ENCODE peak calls at places on chromosomes 11 and 22, in seven cellular contexts. T is progenitor cell of endocrine pancreas, F is coronary artery, J is cardiac fibroblast, I is Calu3, C is BE2C, A is GM13976. P is an unnamed sample.
A peak's percentile ranks its signal among the peaks of the same experiment; 100 is the strongest.

GRCh38 chr11:86039094-86039493 is 29.8 kb downstream of the PICALM start:
- DNase-seq in T (no peak), F (no peak), J (no peak), I (no peak), C (no peak), A (no peak), P (no peak)

GRCh38 chr22:36612458-36612857 is 83.5 kb upstream of the EIF3D start:
- DNase-seq in T (no peak), F (peak; percentile 4), J (no peak), I (no peak), C (no peak), A (no peak), P (no peak)

GRCh38 chr22:17890245-17890671 is 116.0 kb upstream of the BID start:
- DNase-seq in T (no peak), F (no peak), J (no peak), I (no peak), C (no peak), A (no peak), P (no peak)

GRCh38 chr22:50267591-50268390 is 2.4 kb downstream of the MAPK11 start:
- DNase-seq in T (no peak), F (no peak), J (peak; percentile 55), I (no peak), C (no peak), A (peak; percentile 77), P (no peak)

GRCh38 chr11:35073691-35074382 is 65.1 kb upstream of the CD44 start:
- DNase-seq in T (no peak), F (no peak), J (peak; percentile 49), I (no peak), C (no peak), A (no peak), P (no peak)

GRCh38 chr22:43351966-43352345 is 8.8 kb upstream of the SCUBE1 start:
- DNase-seq in T (no peak), F (no peak), J (no peak), I (no peak), C (no peak), A (no peak), P (no peak)

GRCh38 chr11:33616552-33616951 is 84.1 kb downstream of the C11orf91 start:
- DNase-seq in T (no peak), F (no peak), J (peak; percentile 69), I (no peak), C (no peak), A (no peak), P (no peak)

GRCh38 chr11:441418-442274 is at the start of gene ANO9:
- DNase-seq in T (peak; percentile 47), F (no peak), J (no peak), I (peak; percentile 79), C (no peak), A (peak; percentile 91), P (no peak)

GRCh38 chr11:60981515-60981914 is 10.0 kb downstream of the CD6 start:
- DNase-seq in T (no peak), F (no peak), J (no peak), I (no peak), C (no peak), A (no peak), P (no peak)

GRCh38 chr11:20162340-20162739 is 2.1 kb upstream of the DBX1 start:
- DNase-seq in T (no peak), F (no peak), J (no peak), I (no peak), C (no peak), A (peak; percentile 21), P (no peak)

GRCh38 chr11:32935462-32936029 is 42.9 kb downstream of the QSER1 start:
- DNase-seq in T (no peak), F (no peak), J (no peak), I (no peak), C (no peak), A (no peak), P (no peak)

GRCh38 chr22:38267086-38267485 is 5.7 kb downstream of the TMEM184B start:
- DNase-seq in T (no peak), F (no peak), J (peak; percentile 89), I (no peak), C (no peak), A (no peak), P (no peak)

GRCh38 chr11:43508511-43508918 is 149.8 kb downstream of the TTC17 start:
- DNase-seq in T (no peak), F (no peak), J (peak; percentile 89), I (no peak), C (no peak), A (no peak), P (no peak)

GRCh38 chr22:30541979-30542810 is 4.3 kb downstream of the SEC14L6 start:
- DNase-seq in T (peak; percentile 28), F (no peak), J (no peak), I (no peak), C (no peak), A (no peak), P (no peak)

GRCh38 chr11:124174001-124174400 is 9.1 kb upstream of the OR10D3 start:
- DNase-seq in T (no peak), F (no peak), J (peak; percentile 93), I (no peak), C (no peak), A (no peak), P (no peak)

GRCh38 chr11:62664405-62665074 is 470 bp downstream of the C11orf98 start:
- DNase-seq in T (no peak), F (no peak), J (peak; percentile 57), I (peak; percentile 51), C (peak; percentile 45), A (peak; percentile 74), P (no peak)

GRCh38 chr22:44409691-44410316 is 88.2 kb downstream of the RTL6 start:
- DNase-seq in T (no peak), F (no peak), J (no peak), I (no peak), C (no peak), A (no peak), P (no peak)

GRCh38 chr11:32118025-32118974 is 27.4 kb downstream of the RCN1 start:
- DNase-seq in T (no peak), F (no peak), J (peak; percentile 85), I (peak; percentile 63), C (no peak), A (no peak), P (no peak)

GRCh38 chr11:94787798-94788197 is 19.6 kb downstream of the AMOTL1 start:
- DNase-seq in T (no peak), F (no peak), J (no peak), I (no peak), C (no peak), A (no peak), P (no peak)

GRCh38 chr11:32838505-32839274 is 9.0 kb downstream of the PRRG4 start:
- DNase-seq in T (no peak), F (no peak), J (peak; percentile 29), I (no peak), C (no peak), A (no peak), P (no peak)

GRCh38 chr22:22908941-22909604 is 21.5 kb downstream of the IGLL5 start:
- DNase-seq in T (no peak), F (no peak), J (no peak), I (no peak), C (no peak), A (no peak), P (no peak)

GRCh38 chr11:34242037-34242625 is 115.7 kb downstream of the ABTB2 start:
- DNase-seq in T (no peak), F (peak; percentile 67), J (peak; percentile 23), I (no peak), C (no peak), A (peak; percentile 41), P (no peak)

GRCh38 chr22:49201046-49201970 is 626.4 kb downstream of the BRD1 start:
- DNase-seq in T (peak; percentile 7), F (peak; percentile 52), J (no peak), I (no peak), C (no peak), A (no peak), P (no peak)

GRCh38 chr11:71996946-71997345 is 1.8 kb upstream of the IL18BP start:
- DNase-seq in T (no peak), F (no peak), J (no peak), I (no peak), C (no peak), A (no peak), P (no peak)

GRCh38 chr11:79152511-79152910 is 288.3 kb downstream of the TENM4 start:
- DNase-seq in T (no peak), F (no peak), J (no peak), I (no peak), C (no peak), A (no peak), P (no peak)

DNA sequence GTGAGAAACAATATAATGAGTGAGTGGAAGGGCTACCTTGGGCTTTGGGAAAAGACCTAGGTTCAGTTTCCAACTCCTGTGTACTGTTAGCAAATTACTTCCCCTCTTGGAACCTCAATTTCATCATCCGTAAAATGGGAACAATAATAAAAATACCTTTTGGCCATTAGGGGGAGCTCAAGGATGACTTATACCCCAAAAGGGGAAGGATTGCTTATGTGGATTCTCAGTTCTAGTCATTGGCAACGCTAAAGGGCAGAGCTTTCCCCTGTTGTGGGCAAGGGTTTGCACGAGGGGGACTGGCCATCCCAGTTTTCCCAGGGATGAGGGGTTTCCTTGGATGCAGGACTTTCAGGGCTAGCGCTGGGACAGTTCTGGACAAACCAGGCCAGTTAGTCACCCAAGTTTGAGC is 3.1 kb upstream of the COMMD9 start:
- DNase-seq in T (no peak), F (no peak), J (peak; percentile 73), I (peak; percentile 21), C (no peak), A (peak; percentile 74), P (no peak)
- TF ChIP-seq CTCF in T (peak; percentile 57), F (peak; percentile 16), J (peak; percentile 39), I (no peak), C (peak; percentile 37), A (peak; percentile 34), P (peak; percentile 46)

DNA sequence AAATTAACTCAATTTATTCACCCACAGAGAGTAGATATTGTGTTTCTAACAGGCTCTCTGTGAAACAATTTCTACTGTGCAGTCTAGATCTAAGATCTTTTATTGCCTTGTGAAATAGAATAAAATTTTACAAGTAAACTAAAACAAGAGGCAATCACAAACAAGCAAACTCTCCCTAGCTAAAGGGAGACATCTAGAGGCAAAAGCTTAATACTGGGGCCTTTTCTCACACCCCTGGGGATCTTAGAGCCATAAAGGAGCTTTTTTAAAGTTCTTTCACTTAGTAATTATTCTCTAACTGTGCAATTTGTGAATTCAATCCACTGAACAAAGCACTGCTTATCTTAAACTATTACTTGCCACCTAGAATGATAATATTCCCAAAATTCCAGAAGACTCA is 19.7 kb downstream of the ALG9 start:
- DNase-seq in T (no peak), F (no peak), J (peak; percentile 39), I (no peak), C (no peak), A (no peak), P (no peak)
- TF ChIP-seq CTCF in T (peak; percentile 37), F (no peak), J (peak; percentile 47), I (no peak), C (peak; percentile 59), A (peak; percentile 23), P (peak; percentile 47)

GRCh38 chr22:40719599-40719998 is 40.3 kb downstream of the MCHR1 start:
- DNase-seq in T (no peak), F (no peak), J (no peak), I (no peak), C (no peak), A (no peak), P (no peak)
- TF ChIP-seq CTCF in T (no peak), F (no peak), J (no peak), I (no peak), C (no peak), A (no peak), P (no peak)

DNA sequence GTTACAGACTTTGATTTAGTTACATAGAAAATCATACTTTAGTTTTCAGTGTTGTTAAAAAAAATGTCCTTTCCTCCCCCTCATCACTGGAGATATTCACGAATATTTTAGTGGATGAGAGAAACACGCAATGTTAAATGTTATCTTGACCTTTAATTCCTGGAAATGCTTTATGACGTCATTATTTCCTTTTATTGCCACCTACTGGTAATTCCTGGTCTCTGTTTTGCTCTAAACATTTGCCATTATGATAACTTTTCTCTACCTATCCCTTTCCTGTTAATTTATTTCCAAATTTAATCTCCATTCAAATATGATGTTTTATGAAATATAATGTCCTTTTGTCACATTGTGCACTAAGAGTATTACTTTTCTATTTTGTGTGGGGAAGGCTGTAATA is 770.6 kb downstream of the FAM181B start:
- DNase-seq in T (no peak), F (no peak), J (peak; percentile 21), I (no peak), C (no peak), A (no peak), P (no peak)
- TF ChIP-seq CTCF in T (peak; percentile 39), F (no peak), J (no peak), I (no peak), C (peak; percentile 28), A (no peak), P (peak; percentile 27)

P was measured in D721Med.